ENCODE peak calls at places on chromosomes 11 and 22, in eight cellular contexts. K is CD4-positive, CD25-positive, alpha-beta regulatory T cell; G is CD4-positive, alpha-beta memory T cell; C is left ventricle myocardium inferior; Z is mammary epithelial cell; H is mesendoderm; W is effector memory CD4-positive, alpha-beta T cell; Y is right lobe of liver. O is an unnamed sample. For H3K4me1 and H3K36me3, the result is how much of the 10 kb centered on the place peaks cover.

GRCh38 chr11:132942611-132943324 is 589.5 kb downstream of the OPCML start:
- DNase-seq in H (peak), Y (no peak), W (no peak), K (no peak), Z (no peak), C (no peak), G (no peak), O (no peak)

GRCh38 chr22:47205081-47205491 is 442.6 kb downstream of the TBC1D22A start:
- DNase-seq in Z (no peak), Y (no peak), C (no peak), W (no peak), H (no peak), K (no peak), G (no peak), O (no peak)

GRCh38 chr11:101870510-101870909 is 44.3 kb upstream of the CEP126 start:
- DNase-seq in C (no peak), G (no peak), Y (no peak), W (no peak), K (no peak), Z (peak), H (no peak), O (no peak)

GRCh38 chr11:1486054-1486825 is at the start of gene MOB2:
- DNase-seq in Z (no peak), Y (peak), C (peak), K (no peak), G (peak), W (no peak), H (no peak), O (no peak)

GRCh38 chr11:59173080-59173963 is 1.4 kb downstream of the DTX4 start:
- DNase-seq in C (no peak), G (peak), Z (peak), H (peak), Y (peak), W (no peak), K (no peak), O (peak)

GRCh38 chr11:44116433-44116832 is 21.0 kb downstream of the EXT2 start:
- DNase-seq in H (no peak), G (no peak), Z (no peak), Y (no peak), W (no peak), C (no peak), K (no peak), O (no peak)

GRCh38 chr11:129315781-129316579 is 59.7 kb upstream of the BARX2 start:
- DNase-seq in Y (no peak), W (no peak), H (peak), G (no peak), Z (peak), K (no peak), C (no peak), O (no peak)

GRCh38 chr11:113781682-113782081 is 2.1 kb downstream of the CLDN25 start:
- DNase-seq in Z (no peak), C (no peak), K (no peak), H (peak), Y (peak), W (no peak), G (no peak), O (no peak)

GRCh38 chr11:131973017-131973416 is 602.6 kb downstream of the NTM start:
- DNase-seq in H (no peak), C (no peak), Z (no peak), Y (no peak), K (no peak), W (no peak), G (no peak), O (no peak)

GRCh38 chr11:122267602-122268001 is 151.6 kb upstream of the BLID start:
- DNase-seq in W (no peak), Z (peak), G (no peak), K (no peak), H (peak), Y (no peak), C (no peak), O (no peak)

GRCh38 chr22:29315286-29316195 is at the start of gene RASL10A:
- DNase-seq in K (no peak), W (no peak), H (no peak), C (no peak), G (no peak), Z (peak), Y (peak), O (no peak)

GRCh38 chr11:43987384-43988039 is 45.1 kb downstream of the C11orf96 start:
- DNase-seq in K (no peak), H (peak), W (no peak), G (no peak), Y (peak), Z (peak), C (peak), O (no peak)

GRCh38 chr22:46054878-46055158 is 77.9 kb upstream of the WNT7B start:
- DNase-seq in G (no peak), Y (peak), H (no peak), W (no peak), Z (no peak), K (no peak), C (peak), O (peak)

GRCh38 chr11:134585666-134586285 is 173.7 kb upstream of the B3GAT1 start:
- DNase-seq in Y (no peak), Z (no peak), W (no peak), H (no peak), C (no peak), G (no peak), K (no peak), O (no peak)

DNA sequence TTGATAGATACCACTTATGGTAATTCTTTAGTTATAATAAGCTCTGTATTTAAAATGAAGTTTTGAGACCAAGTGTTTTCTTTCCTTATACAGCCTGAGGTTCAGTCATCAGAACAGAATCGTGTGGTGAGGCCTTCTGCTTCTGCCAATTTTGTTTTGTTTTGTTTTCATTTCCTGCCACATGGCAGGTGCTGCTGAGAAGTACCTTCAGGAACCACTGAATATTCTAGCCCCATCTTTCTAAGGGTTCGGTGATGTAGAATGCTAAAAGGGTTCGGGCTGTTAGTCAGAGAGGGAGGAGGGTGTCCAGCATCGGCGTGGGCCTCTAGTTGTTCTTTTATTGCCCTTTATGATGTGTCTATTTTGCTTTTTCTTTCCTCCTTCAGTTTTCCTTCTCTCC is 25.8 kb downstream of the TNRC6B start:
- DNase-seq in C (no peak), H (no peak), W (no peak), G (peak), Z (no peak), Y (no peak), K (peak), O (no peak)
- H3K4me1 ChIP-seq in C (half or more), H (under half), W (under half), G (half or more), Z (under half), Y (under half), K (under half), O (under half)

DNA sequence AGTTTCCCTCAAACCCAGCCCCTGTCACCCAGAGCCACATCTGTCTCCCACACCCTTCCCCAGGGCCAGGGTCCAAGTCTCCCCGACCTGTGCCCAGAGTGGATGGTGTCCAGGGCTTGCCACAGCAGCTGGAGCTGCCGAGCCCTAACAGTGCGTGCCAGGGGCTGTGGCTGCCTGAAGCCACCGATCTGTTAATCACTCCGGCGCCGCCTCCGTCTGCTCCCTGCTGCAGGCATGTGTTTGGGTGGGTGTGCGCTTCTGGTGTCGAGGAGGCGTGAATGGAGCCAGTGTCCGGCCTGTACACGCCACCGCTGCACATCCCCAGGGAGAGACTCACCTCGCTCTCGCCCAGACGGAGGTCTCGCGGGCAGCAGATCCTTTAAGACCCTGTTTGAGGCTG is 26.1 kb downstream of the SHISAL1 start:
- DNase-seq in Z (peak), H (no peak), C (no peak), Y (no peak), W (no peak), K (no peak), G (no peak), O (no peak)
- H3K36me3 ChIP-seq in Z (under half), H (under half), C (under half), Y (under half), W (under half), K (under half), G (under half), O (under half)

DNA sequence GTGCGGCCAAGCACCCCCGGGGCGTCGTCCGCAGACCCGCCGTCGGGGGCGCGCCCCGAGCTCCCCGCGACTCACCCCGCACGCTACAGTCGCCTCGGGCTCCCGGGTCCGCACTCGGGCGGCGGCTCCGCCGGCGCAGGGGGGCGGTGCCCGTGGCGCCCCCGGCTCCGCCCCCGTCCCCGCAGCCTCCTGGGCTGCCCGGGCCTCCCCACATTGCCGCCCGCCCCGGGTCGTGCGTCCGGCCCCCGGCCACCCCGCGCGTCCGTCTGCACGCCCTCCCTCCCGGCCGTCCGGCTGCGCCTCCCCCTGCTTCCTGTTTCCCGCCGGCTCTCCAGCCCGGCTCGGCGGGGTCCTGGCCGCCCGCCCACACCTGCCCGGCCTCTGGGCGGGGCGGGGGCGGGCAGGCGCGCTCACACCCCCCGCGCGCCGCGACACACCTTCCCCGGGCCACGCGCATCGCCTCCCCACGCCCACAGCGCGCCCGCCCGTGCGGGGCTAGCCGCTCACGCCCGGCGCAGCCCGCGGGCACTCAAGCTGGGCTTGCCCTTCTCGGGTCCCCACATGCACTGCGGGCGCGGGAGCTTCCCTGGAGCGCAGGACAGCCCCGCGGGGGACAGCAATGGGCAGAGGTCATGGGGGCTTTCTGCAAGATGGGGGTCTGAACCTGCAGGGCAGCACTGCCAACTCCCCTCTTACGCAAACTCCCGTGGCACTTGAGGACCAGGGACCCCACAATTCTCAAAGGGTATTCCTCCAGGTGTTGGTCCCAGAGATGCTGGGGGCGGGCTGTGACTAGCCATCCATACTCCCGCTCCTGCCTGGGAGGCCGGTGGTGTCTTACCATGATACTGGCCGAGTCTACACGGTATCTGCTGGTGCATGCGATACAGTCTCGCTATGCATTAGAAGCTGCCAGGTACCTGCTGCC is at the start of gene CARD10:
- DNase-seq in Z (peak), W (no peak), K (no peak), H (no peak), G (peak), C (peak), Y (no peak), O (peak)
- H3K4me3 ChIP-seq in Z (peak), W (peak), K (no peak), H (peak), G (peak), C (peak), Y (peak), O (peak)

GRCh38 chr22:37633082-37633692 is 6.3 kb upstream of the SH3BP1 start:
- DNase-seq in Y (no peak), W (peak), K (no peak), Z (no peak), G (peak), C (no peak), H (no peak), O (no peak)

GRCh38 chr22:37630839-37631435 is 8.5 kb upstream of the SH3BP1 start:
- DNase-seq in G (no peak), Y (no peak), H (no peak), W (no peak), C (no peak), K (no peak), Z (no peak), O (no peak)

GRCh38 chr22:37631448-37632173 is 7.9 kb upstream of the SH3BP1 start:
- DNase-seq in Z (no peak), Y (no peak), H (no peak), G (no peak), W (no peak), K (no peak), C (no peak), O (no peak)

GRCh38 chr22:37633693-37634504 is 5.6 kb upstream of the SH3BP1 start:
- DNase-seq in K (peak), C (peak), Z (no peak), W (peak), H (peak), Y (peak), G (peak), O (peak)

DNA sequence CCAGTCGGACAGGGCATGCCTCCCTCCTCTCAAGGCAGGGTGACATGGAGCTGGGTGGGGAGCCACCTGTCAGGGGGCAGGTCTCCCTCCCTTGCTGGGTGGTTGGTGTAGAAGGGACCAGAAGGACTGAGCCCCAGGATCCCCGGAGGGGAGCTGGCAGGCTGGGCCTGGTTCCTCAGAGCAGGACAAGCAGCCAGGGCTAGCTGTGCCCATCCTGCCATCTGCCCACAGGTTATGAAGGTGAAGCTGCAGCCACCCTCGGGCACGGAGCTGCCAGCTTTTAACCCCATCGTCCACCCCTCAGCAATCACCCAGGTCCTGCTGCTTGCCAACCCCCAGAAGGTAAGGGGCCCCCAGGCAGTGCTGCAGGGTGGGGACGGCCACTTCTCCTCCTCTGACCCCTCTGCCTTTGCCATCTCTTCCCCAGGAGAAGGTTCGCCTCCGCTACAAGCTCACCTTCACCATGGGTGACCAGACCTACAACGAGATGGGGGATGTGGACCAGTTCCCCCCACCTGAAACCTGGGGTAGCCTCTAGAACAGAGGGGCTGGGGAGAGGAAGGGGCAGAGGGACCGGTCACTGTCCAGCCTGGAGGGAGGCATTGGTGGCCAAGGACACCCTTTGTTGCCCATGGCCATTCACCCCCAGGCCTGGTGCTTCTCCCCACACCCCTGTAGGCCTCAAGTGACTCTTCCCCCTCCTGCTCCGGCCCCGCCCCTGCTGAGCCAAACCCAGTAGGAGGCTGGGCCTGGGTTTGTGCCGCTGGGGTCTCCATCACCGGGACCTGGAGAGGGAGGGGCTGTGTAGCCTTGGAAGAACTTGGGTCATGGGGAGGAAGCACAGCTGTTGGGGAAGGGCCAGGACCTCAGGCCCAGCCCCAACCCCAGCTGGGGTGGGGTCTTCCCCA is 7.0 kb upstream of the SH3BP1 start:
- DNase-seq in W (no peak), Z (no peak), G (no peak), Y (no peak), C (no peak), K (no peak), H (no peak), O (no peak)
- H3K4me1 ChIP-seq in W (half or more), Z (under half), G (half or more), Y (under half), C (under half), K (half or more), H (under half), O (under half)

DNA sequence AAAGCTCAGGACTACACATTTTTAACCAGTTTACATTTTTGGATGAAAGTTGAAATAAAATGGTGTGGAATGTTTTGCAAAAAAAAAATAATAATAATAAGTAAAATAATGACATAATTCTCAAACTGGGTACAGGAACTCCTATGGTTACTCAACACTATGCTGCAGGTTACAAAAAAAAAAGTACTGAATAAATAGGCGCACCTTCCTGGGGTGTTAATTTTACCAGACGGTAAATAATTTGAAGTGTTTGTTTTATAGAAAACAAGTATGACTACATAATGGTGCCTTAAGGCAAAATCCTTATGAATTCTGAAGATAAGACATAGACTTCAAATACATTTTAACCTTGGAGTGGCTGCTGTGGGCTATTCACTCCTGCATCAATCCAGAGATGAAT is 76.5 kb downstream of the RELT start:
- DNase-seq in K (no peak), Z (no peak), C (no peak), G (no peak), H (no peak), W (no peak), Y (no peak), O (no peak)
- H3K36me3 ChIP-seq in K (under half), Z (under half), C (under half), G (under half), H (under half), W (under half), Y (under half), O (under half)

GRCh38 chr22:50300620-50301257 is 6.7 kb downstream of the PLXNB2 start:
- DNase-seq in H (no peak), G (no peak), W (no peak), K (no peak), Z (no peak), C (no peak), Y (no peak), O (no peak)

GRCh38 chr22:50299724-50300619 is 7.5 kb downstream of the PLXNB2 start:
- DNase-seq in Y (peak), K (no peak), G (no peak), C (peak), Z (no peak), H (peak), W (no peak), O (no peak)

GRCh38 chr22:50298266-50298637 is 9.2 kb downstream of the PLXNB2 start:
- DNase-seq in C (no peak), Z (no peak), G (no peak), H (no peak), W (no peak), K (no peak), Y (no peak), O (no peak)

GRCh38 chr22:50297510-50298265 is 9.8 kb downstream of the PLXNB2 start:
- DNase-seq in K (no peak), G (no peak), C (no peak), Z (no peak), H (no peak), Y (no peak), W (no peak), O (no peak)

GRCh38 chr22:50298937-50299656 is 8.3 kb downstream of the PLXNB2 start:
- DNase-seq in Z (no peak), W (no peak), Y (no peak), K (no peak), H (no peak), G (no peak), C (peak), O (no peak)
- H3K4me3 ChIP-seq in Z (no peak), W (no peak), Y (peak), K (no peak), H (no peak), G (no peak), C (peak), O (no peak)

DNA sequence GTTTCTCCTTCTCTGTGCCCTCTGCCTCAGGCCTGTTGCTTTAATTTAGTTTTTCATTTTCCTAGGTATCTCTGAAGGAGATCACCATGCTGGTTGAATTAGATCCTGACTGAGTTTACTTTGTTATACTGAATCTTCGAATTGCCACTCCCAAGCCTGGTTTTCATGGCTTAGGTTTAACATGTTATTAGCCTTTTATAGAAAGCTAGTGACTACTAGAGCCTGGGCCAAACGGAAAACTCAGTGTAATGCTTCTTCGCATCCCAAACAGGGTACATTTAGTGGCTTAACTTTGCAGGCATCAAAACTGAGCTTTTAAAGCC is 3.6 kb downstream of the CRKL start:
- DNase-seq in C (no peak), Z (no peak), K (no peak), W (no peak), G (no peak), H (no peak), Y (no peak), O (no peak)
- H3K4me1 ChIP-seq in C (half or more), Z (under half), K (half or more), W (under half), G (half or more), H (under half), Y (under half), O (under half)

O was measured in HAP-1.